ENCODE peak calls at places on chromosomes 13 and 19, in eight cellular contexts. One of them, this sample, is unnamed.

GRCh38 chr13:29503041-29503837 is 92.2 kb downstream of the SLC7A1 start:
- DNase-seq in AG09309: no peak
- DNase-seq in testis: peak
- DNase-seq in fibroblast of lung: peak
- DNase-seq in CD8-positive, alpha-beta T cell: no peak
- DNase-seq in choroid plexus epithelial cell: peak
- DNase-seq in heart right ventricle: no peak
- DNase-seq in GM12865: no peak
- DNase-seq in this sample: no peak

GRCh38 chr13:98026457-98026857 is 73.0 kb downstream of the IPO5 start:
- DNase-seq in AG09309: no peak
- DNase-seq in testis: no peak
- DNase-seq in fibroblast of lung: peak
- DNase-seq in CD8-positive, alpha-beta T cell: no peak
- DNase-seq in choroid plexus epithelial cell: peak
- DNase-seq in heart right ventricle: no peak
- DNase-seq in GM12865: no peak
- DNase-seq in this sample: no peak

GRCh38 chr13:67416047-67416925 is 186.2 kb upstream of the PCDH9 start:
- DNase-seq in AG09309: no peak
- DNase-seq in testis: peak
- DNase-seq in fibroblast of lung: peak
- DNase-seq in CD8-positive, alpha-beta T cell: no peak
- DNase-seq in choroid plexus epithelial cell: peak
- DNase-seq in heart right ventricle: no peak
- DNase-seq in GM12865: peak
- DNase-seq in this sample: no peak

GRCh38 chr19:5407356-5407755 is 47.9 kb upstream of the ZNRF4 start:
- DNase-seq in AG09309: no peak
- DNase-seq in testis: peak
- DNase-seq in fibroblast of lung: peak
- DNase-seq in CD8-positive, alpha-beta T cell: no peak
- DNase-seq in choroid plexus epithelial cell: peak
- DNase-seq in heart right ventricle: no peak
- DNase-seq in GM12865: peak
- DNase-seq in this sample: no peak

GRCh38 chr13:40445557-40445990 is 220.9 kb downstream of the FOXO1 start:
- DNase-seq in AG09309: no peak
- DNase-seq in testis: no peak
- DNase-seq in fibroblast of lung: no peak
- DNase-seq in CD8-positive, alpha-beta T cell: no peak
- DNase-seq in choroid plexus epithelial cell: peak
- DNase-seq in heart right ventricle: peak
- DNase-seq in GM12865: peak
- DNase-seq in this sample: peak

GRCh38 chr13:110922506-110922905 is 7.6 kb upstream of the ANKRD10 start:
- DNase-seq in AG09309: no peak
- DNase-seq in testis: no peak
- DNase-seq in fibroblast of lung: no peak
- DNase-seq in CD8-positive, alpha-beta T cell: no peak
- DNase-seq in choroid plexus epithelial cell: no peak
- DNase-seq in heart right ventricle: no peak
- DNase-seq in GM12865: no peak
- DNase-seq in this sample: no peak

GRCh38 chr13:110912651-110913051 is 2.2 kb downstream of the ANKRD10 start:
- DNase-seq in AG09309: no peak
- DNase-seq in testis: peak
- DNase-seq in fibroblast of lung: peak
- DNase-seq in CD8-positive, alpha-beta T cell: no peak
- DNase-seq in choroid plexus epithelial cell: peak
- DNase-seq in heart right ventricle: no peak
- DNase-seq in GM12865: peak
- DNase-seq in this sample: no peak

GRCh38 chr13:61727714-61728275 is 312.1 kb upstream of the PCDH20 start:
- DNase-seq in AG09309: no peak
- DNase-seq in testis: no peak
- DNase-seq in fibroblast of lung: no peak
- DNase-seq in CD8-positive, alpha-beta T cell: no peak
- DNase-seq in choroid plexus epithelial cell: peak
- DNase-seq in heart right ventricle: no peak
- DNase-seq in GM12865: no peak
- DNase-seq in this sample: peak

GRCh38 chr19:6527893-6528543 is 2.8 kb upstream of the TNFSF9 start:
- DNase-seq in AG09309: no peak
- DNase-seq in testis: no peak
- DNase-seq in fibroblast of lung: no peak
- DNase-seq in CD8-positive, alpha-beta T cell: peak
- DNase-seq in choroid plexus epithelial cell: no peak
- DNase-seq in heart right ventricle: no peak
- DNase-seq in GM12865: peak
- DNase-seq in this sample: no peak

GRCh38 chr19:21677696-21678418 is 89.5 kb downstream of the ZNF100 start:
- DNase-seq in AG09309: no peak
- DNase-seq in testis: peak
- DNase-seq in fibroblast of lung: no peak
- DNase-seq in CD8-positive, alpha-beta T cell: peak
- DNase-seq in choroid plexus epithelial cell: no peak
- DNase-seq in heart right ventricle: no peak
- DNase-seq in GM12865: no peak
- DNase-seq in this sample: no peak

GRCh38 chr13:101846701-101847100 is 394.2 kb downstream of the ITGBL1 start:
- DNase-seq in AG09309: no peak
- DNase-seq in testis: no peak
- DNase-seq in fibroblast of lung: no peak
- DNase-seq in CD8-positive, alpha-beta T cell: no peak
- DNase-seq in choroid plexus epithelial cell: no peak
- DNase-seq in heart right ventricle: no peak
- DNase-seq in GM12865: no peak
- DNase-seq in this sample: no peak

GRCh38 chr19:9883231-9883758 is 48.2 kb downstream of the PIN1 start:
- DNase-seq in AG09309: no peak
- DNase-seq in testis: no peak
- DNase-seq in fibroblast of lung: no peak
- DNase-seq in CD8-positive, alpha-beta T cell: no peak
- DNase-seq in choroid plexus epithelial cell: no peak
- DNase-seq in heart right ventricle: no peak
- DNase-seq in GM12865: no peak
- DNase-seq in this sample: no peak

GRCh38 chr19:42553292-42554045 is 25.2 kb upstream of the CEACAM1 start:
- DNase-seq in AG09309: peak
- DNase-seq in testis: no peak
- DNase-seq in fibroblast of lung: peak
- DNase-seq in CD8-positive, alpha-beta T cell: no peak
- DNase-seq in choroid plexus epithelial cell: peak
- DNase-seq in heart right ventricle: peak
- DNase-seq in GM12865: no peak
- DNase-seq in this sample: no peak

GRCh38 chr19:32630338-32630737 is 44.6 kb downstream of the ANKRD27 start:
- DNase-seq in AG09309: no peak
- DNase-seq in testis: no peak
- DNase-seq in fibroblast of lung: no peak
- DNase-seq in CD8-positive, alpha-beta T cell: no peak
- DNase-seq in choroid plexus epithelial cell: no peak
- DNase-seq in heart right ventricle: no peak
- DNase-seq in GM12865: no peak
- DNase-seq in this sample: no peak

GRCh38 chr13:46908511-46908910 is 11.7 kb upstream of the HTR2A start:
- DNase-seq in AG09309: peak
- DNase-seq in testis: no peak
- DNase-seq in fibroblast of lung: peak
- DNase-seq in CD8-positive, alpha-beta T cell: no peak
- DNase-seq in choroid plexus epithelial cell: peak
- DNase-seq in heart right ventricle: no peak
- DNase-seq in GM12865: no peak
- DNase-seq in this sample: no peak

GRCh38 chr19:42199440-42200115 is 17.9 kb downstream of the DEDD2 start:
- DNase-seq in AG09309: no peak
- DNase-seq in testis: no peak
- DNase-seq in fibroblast of lung: no peak
- DNase-seq in CD8-positive, alpha-beta T cell: peak
- DNase-seq in choroid plexus epithelial cell: no peak
- DNase-seq in heart right ventricle: peak
- DNase-seq in GM12865: peak
- DNase-seq in this sample: no peak

GRCh38 chr13:101157261-101157660 is 259.0 kb downstream of the NALCN start:
- DNase-seq in AG09309: no peak
- DNase-seq in testis: no peak
- DNase-seq in fibroblast of lung: no peak
- DNase-seq in CD8-positive, alpha-beta T cell: no peak
- DNase-seq in choroid plexus epithelial cell: no peak
- DNase-seq in heart right ventricle: no peak
- DNase-seq in GM12865: no peak
- DNase-seq in this sample: peak

GRCh38 chr19:17332677-17333581 is 1.7 kb downstream of the ANO8 start:
- DNase-seq in AG09309: no peak
- DNase-seq in testis: peak
- DNase-seq in fibroblast of lung: peak
- DNase-seq in CD8-positive, alpha-beta T cell: peak
- DNase-seq in choroid plexus epithelial cell: peak
- DNase-seq in heart right ventricle: no peak
- DNase-seq in GM12865: peak
- DNase-seq in this sample: no peak

GRCh38 chr19:46020819-46021125 is 2.1 kb downstream of the PGLYRP1 start:
- DNase-seq in AG09309: no peak
- DNase-seq in testis: no peak
- DNase-seq in fibroblast of lung: no peak
- DNase-seq in CD8-positive, alpha-beta T cell: no peak
- DNase-seq in choroid plexus epithelial cell: no peak
- DNase-seq in heart right ventricle: no peak
- DNase-seq in GM12865: no peak
- DNase-seq in this sample: no peak
- H3K4me3 ChIP-seq in AG09309: no peak
- H3K4me3 ChIP-seq in testis: no peak
- H3K4me3 ChIP-seq in fibroblast of lung: no peak
- H3K4me3 ChIP-seq in CD8-positive, alpha-beta T cell: no peak
- H3K4me3 ChIP-seq in choroid plexus epithelial cell: no peak
- H3K4me3 ChIP-seq in heart right ventricle: no peak
- H3K4me3 ChIP-seq in GM12865: no peak
- H3K4me3 ChIP-seq in this sample: no peak

DNA sequence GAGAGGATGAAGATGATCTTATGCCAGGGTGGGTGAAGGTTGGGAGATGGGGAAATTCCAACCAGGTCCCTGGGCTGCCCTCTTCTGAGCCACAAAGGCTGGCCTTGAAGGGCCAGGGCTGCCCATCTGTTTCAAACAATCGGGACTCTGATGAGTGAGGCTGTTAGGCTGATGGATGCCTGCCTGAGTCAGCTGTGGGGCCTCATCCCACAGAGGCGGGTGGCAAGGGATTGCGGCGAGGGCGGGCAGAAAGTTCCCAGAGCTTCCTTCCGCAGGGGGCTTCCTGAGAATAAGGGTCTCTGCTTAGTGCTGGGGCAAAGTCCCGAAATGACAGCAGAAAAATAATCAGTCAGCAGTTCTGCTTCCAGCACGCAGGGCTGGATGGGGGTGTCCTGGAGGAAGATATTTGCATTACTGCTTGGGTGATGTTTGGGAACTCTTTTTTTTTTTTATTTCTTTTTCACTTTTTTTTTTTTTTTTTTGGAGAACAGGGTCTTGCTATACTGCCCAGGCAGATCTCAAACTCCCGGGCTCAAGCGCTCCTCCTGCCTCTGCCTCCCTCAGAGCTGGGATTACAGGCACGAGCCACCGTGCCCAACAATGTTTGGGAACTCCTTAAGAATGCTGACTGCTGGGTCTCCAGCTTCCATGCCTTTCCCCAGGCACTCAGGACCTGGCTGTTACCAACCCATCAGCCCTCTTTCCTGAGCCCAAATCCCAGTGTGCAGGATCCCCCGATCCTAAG is 14.1 kb downstream of the SH3GL1 start:
- DNase-seq in AG09309: no peak
- DNase-seq in testis: no peak
- DNase-seq in fibroblast of lung: no peak
- DNase-seq in CD8-positive, alpha-beta T cell: no peak
- DNase-seq in choroid plexus epithelial cell: no peak
- DNase-seq in heart right ventricle: no peak
- DNase-seq in GM12865: no peak
- DNase-seq in this sample: no peak
- TF ChIP-seq CTCF in AG09309: peak
- TF ChIP-seq CTCF in testis: no peak
- TF ChIP-seq CTCF in fibroblast of lung: peak
- TF ChIP-seq CTCF in CD8-positive, alpha-beta T cell: no peak
- TF ChIP-seq CTCF in choroid plexus epithelial cell: peak
- TF ChIP-seq CTCF in heart right ventricle: no peak
- TF ChIP-seq CTCF in GM12865: no peak
- TF ChIP-seq CTCF in this sample: no peak

DNA sequence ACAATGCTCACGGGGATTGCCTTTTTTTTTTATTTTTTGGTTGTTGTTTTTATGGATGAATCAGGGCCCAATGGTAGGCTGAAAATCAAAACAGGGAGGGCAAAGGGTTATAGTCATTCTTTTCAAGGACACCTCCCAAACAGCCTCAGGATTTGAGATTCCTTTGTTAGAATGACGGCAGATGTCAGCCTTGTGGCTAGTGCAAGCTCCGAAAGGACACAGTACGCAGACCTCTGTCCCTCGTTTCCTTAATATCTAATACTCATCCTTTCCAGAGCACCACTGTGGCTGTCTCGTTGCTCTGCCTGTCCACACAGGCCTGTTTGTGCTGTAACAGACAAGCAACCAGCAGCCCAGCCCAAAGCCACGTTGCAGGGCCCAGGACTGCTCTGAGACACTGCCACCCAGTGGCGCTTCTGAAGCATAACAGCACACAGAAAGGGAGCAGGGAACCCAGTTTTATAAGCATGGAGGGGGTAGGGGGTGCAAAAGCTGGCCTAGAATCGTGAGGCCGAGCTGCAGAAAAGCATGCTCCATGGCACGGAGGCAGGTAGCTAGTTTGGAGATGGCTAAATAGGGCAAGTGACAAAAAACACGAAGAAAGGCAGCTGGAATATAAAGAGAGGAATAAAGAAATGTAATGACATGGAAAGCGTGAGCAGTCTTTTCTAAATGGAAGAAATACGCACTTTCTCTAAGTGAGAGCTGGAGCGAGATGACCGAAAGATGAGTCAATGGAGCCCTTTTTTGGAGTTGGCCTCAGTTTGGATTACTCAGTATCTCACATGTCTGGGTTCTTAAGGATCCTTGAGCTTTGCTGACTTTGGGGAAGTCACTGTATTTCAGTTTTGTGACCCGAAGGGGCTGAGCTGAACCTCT is 40.7 kb upstream of the MEDAG start:
- DNase-seq in AG09309: peak
- DNase-seq in testis: peak
- DNase-seq in fibroblast of lung: peak
- DNase-seq in CD8-positive, alpha-beta T cell: peak
- DNase-seq in choroid plexus epithelial cell: peak
- DNase-seq in heart right ventricle: peak
- DNase-seq in GM12865: peak
- DNase-seq in this sample: peak
- H3K4me3 ChIP-seq in AG09309: peak
- H3K4me3 ChIP-seq in testis: no peak
- H3K4me3 ChIP-seq in fibroblast of lung: peak
- H3K4me3 ChIP-seq in CD8-positive, alpha-beta T cell: no peak
- H3K4me3 ChIP-seq in choroid plexus epithelial cell: no peak
- H3K4me3 ChIP-seq in heart right ventricle: no peak
- H3K4me3 ChIP-seq in GM12865: no peak
- H3K4me3 ChIP-seq in this sample: no peak

DNA sequence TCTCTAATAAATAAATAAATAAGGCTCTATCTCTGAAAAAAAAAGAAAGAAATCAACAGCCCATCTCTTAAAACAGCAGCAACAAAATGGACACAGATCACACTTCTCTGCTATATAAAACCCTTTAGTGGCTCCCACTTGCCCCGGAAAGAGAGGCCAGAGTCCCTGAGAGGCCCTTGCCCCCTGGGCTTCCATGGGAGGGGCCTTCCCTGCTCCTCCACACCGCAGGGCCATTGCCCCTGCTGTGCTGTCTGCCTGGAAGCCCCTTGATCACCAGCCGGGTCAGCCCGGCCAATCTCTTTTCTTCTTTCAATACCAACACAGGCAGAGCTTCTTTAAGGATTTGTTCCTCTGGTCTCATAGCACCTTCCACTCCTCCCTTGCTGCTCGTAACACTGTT is 171.1 kb downstream of the URI1 start:
- DNase-seq in AG09309: no peak
- DNase-seq in testis: no peak
- DNase-seq in fibroblast of lung: no peak
- DNase-seq in CD8-positive, alpha-beta T cell: no peak
- DNase-seq in choroid plexus epithelial cell: no peak
- DNase-seq in heart right ventricle: no peak
- DNase-seq in GM12865: no peak
- DNase-seq in this sample: no peak
- TF ChIP-seq CTCF in AG09309: no peak
- TF ChIP-seq CTCF in testis: no peak
- TF ChIP-seq CTCF in fibroblast of lung: no peak
- TF ChIP-seq CTCF in CD8-positive, alpha-beta T cell: no peak
- TF ChIP-seq CTCF in choroid plexus epithelial cell: no peak
- TF ChIP-seq CTCF in heart right ventricle: no peak
- TF ChIP-seq CTCF in GM12865: no peak
- TF ChIP-seq CTCF in this sample: no peak